ENCODE peak calls at places on chromosomes 16 and 17, in five cellular contexts. E is body of pancreas, G is right lobe of liver, B is cardiac muscle cell, A is endodermal cell. R is an unnamed sample.

GRCh38 chr17:7823581-7824001 is 10.4 kb upstream of the KDM6B start:
- DNase-seq in E (no peak), G (no peak), B (no peak), A (peak), R (no peak)

GRCh38 chr17:38730526-38731379 is 612 bp downstream of the CISD3 start:
- DNase-seq in E (peak), G (peak), B (peak), A (peak), R (peak)

GRCh38 chr17:21287703-21288449 is 3.4 kb downstream of the MAP2K3 start:
- DNase-seq in E (peak), G (peak), B (no peak), A (no peak), R (peak)

GRCh38 chr17:10316986-10317834 is 55.6 kb downstream of the MYH13 start:
- DNase-seq in E (peak), G (no peak), B (peak), A (peak), R (peak)

GRCh38 chr17:83083368-83084201 is 4.2 kb downstream of the METRNL start:
- DNase-seq in E (no peak), G (no peak), B (no peak), A (peak), R (no peak)

GRCh38 chr17:79325707-79326106 is 251.1 kb downstream of the ENGASE start:
- DNase-seq in E (no peak), G (no peak), B (peak), A (peak), R (no peak)

GRCh38 chr16:87828071-87828971 is 41.0 kb downstream of the SLC7A5 start:
- DNase-seq in E (peak), G (no peak), B (no peak), A (no peak), R (no peak)

GRCh38 chr17:7885357-7886226 is 3.0 kb upstream of the CHD3 start:
- DNase-seq in E (peak), G (peak), B (peak), A (peak), R (no peak)

GRCh38 chr16:16096161-16096857 is 127.0 kb downstream of the ABCC6 start:
- DNase-seq in E (peak), G (no peak), B (no peak), A (no peak), R (peak)

GRCh38 chr17:63859257-63859656 is 14.2 kb downstream of the CSH2 start:
- DNase-seq in E (no peak), G (no peak), B (no peak), A (no peak), R (no peak)

GRCh38 chr17:2931901-2932300 is 131.5 kb downstream of the OR1D5 start:
- DNase-seq in E (no peak), G (no peak), B (no peak), A (no peak), R (no peak)

GRCh38 chr16:28193530-28194423 is 18.0 kb downstream of the XPO6 start:
- DNase-seq in E (no peak), G (no peak), B (no peak), A (no peak), R (no peak)

GRCh38 chr17:70855401-70856054 is 686.2 kb downstream of the KCNJ2 start:
- DNase-seq in E (peak), G (peak), B (peak), A (no peak), R (no peak)

GRCh38 chr17:34639706-34640425 is 60.5 kb downstream of the TMEM132E start:
- DNase-seq in E (no peak), G (no peak), B (no peak), A (no peak), R (no peak)

GRCh38 chr17:65633988-65634387 is 72.5 kb upstream of the AXIN2 start:
- DNase-seq in E (no peak), G (no peak), B (no peak), A (no peak), R (no peak)

GRCh38 chr16:85512716-85513115 is 100.4 kb upstream of the GSE1 start:
- DNase-seq in E (no peak), G (no peak), B (no peak), A (no peak), R (no peak)

GRCh38 chr17:49935526-49936210 is 33.3 kb upstream of the DLX4 start:
- DNase-seq in E (no peak), G (no peak), B (no peak), A (no peak), R (no peak)

GRCh38 chr16:6602401-6602800 is 730.2 kb upstream of the RBFOX1 start:
- DNase-seq in E (no peak), G (no peak), B (no peak), A (no peak), R (no peak)

GRCh38 chr17:72494576-72494975 is 373.8 kb downstream of the SOX9 start:
- DNase-seq in E (no peak), G (no peak), B (no peak), A (no peak), R (no peak)

GRCh38 chr16:23496826-23497542 is 13.3 kb downstream of the GGA2 start:
- DNase-seq in E (peak), G (peak), B (no peak), A (no peak), R (no peak)

GRCh38 chr16:74501484-74502479 is 80.5 kb upstream of the CLEC18B start:
- DNase-seq in E (no peak), G (no peak), B (no peak), A (no peak), R (no peak)

GRCh38 chr16:74499114-74499513 is 77.8 kb upstream of the CLEC18B start:
- DNase-seq in E (no peak), G (no peak), B (no peak), A (no peak), R (no peak)

GRCh38 chr16:74497761-74498160 is 76.5 kb upstream of the CLEC18B start:
- DNase-seq in E (no peak), G (no peak), B (no peak), A (no peak), R (no peak)

GRCh38 chr16:74503412-74503811 is 82.1 kb upstream of the CLEC18B start:
- DNase-seq in E (no peak), G (no peak), B (no peak), A (no peak), R (no peak)

GRCh38 chr16:74500907-74501306 is 79.6 kb upstream of the CLEC18B start:
- DNase-seq in E (no peak), G (no peak), B (no peak), A (no peak), R (no peak)
- H3K27ac ChIP-seq in E (peak), G (no peak), B (peak), A (peak), R (peak)

GRCh38 chr17:78325076-78325712 is 34.7 kb downstream of the SOCS3 start:
- DNase-seq in E (no peak), G (no peak), B (no peak), A (peak), R (no peak)

GRCh38 chr17:78322858-78323455 is 36.9 kb downstream of the SOCS3 start:
- DNase-seq in E (no peak), G (no peak), B (no peak), A (no peak), R (no peak)

GRCh38 chr17:78322327-78322857 is 37.5 kb downstream of the SOCS3 start:
- DNase-seq in E (no peak), G (no peak), B (no peak), A (no peak), R (no peak)

GRCh38 chr17:78323821-78324390 is 36.0 kb downstream of the SOCS3 start:
- DNase-seq in E (no peak), G (no peak), B (no peak), A (no peak), R (no peak)

DNA sequence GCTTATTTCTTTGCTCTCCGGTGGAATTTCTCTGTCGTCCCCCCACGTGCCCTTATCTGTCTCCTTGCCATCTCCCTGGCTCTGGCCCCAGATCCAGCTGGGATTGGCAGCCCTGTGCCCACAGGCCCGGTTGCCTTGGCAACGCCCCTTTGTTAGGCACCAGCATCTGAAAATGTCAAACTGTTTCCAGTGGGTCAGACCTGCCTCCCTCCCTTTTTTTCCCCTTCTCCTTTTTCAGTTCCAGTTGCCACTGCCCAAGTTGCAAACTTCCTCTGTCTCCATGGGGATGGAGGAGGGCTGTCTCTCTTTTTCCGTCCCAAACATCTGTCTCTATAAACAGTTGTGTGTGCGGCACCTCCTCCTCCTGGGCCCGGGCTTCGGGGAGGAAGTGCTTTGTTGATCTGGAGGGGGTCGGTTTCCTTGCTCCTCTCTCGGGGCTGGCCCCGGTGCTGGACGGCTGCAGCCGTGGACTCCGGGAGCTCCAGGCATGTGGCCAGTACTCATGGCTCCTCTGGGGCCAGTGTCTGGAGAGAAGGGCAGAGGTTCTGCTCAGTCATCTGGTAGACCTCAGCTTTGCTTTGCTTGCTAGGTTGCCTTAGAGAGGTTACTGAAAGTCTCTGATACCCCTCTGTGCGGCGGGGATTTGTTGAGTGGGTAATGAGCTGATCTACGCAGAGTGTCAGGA is 35.3 kb downstream of the SOCS3 start:
- DNase-seq in E (peak), G (no peak), B (no peak), A (peak), R (no peak)
- H3K27ac ChIP-seq in E (peak), G (peak), B (peak), A (peak), R (peak)

DNA sequence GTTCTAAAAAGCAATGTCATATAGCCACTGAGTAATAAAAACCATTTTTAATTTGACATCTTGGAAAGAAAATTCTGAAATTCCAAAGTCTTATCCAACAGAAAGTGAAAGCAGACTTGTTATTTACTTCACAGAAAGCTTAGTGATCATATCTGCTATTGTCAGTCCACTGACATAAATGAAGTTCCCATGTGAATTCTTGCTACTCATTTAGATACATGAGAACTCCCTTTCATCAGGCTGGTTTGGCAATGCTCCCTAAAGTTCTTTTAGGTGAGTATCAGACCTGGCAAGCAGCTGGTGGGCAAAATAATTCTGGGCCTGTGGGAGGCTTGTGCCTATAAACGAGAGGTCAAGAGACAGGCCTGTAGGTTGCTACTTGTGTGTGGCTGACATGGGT is 23.4 kb downstream of the NME2 start:
- DNase-seq in E (no peak), G (no peak), B (no peak), A (no peak), R (no peak)
- H3K27ac ChIP-seq in E (no peak), G (no peak), B (no peak), A (no peak), R (no peak)

GRCh38 chr16:9068886-9069285 is 22.6 kb upstream of the HAPSTR1 start:
- DNase-seq in E (no peak), G (no peak), B (no peak), A (no peak), R (no peak)

GRCh38 chr16:9077001-9077809 is 14.2 kb upstream of the HAPSTR1 start:
- DNase-seq in E (no peak), G (no peak), B (no peak), A (no peak), R (no peak)

GRCh38 chr16:9075299-9076071 is 16.0 kb upstream of the HAPSTR1 start:
- DNase-seq in E (no peak), G (no peak), B (no peak), A (no peak), R (no peak)

GRCh38 chr16:9070295-9070694 is 21.1 kb upstream of the HAPSTR1 start:
- DNase-seq in E (no peak), G (no peak), B (no peak), A (no peak), R (no peak)

GRCh38 chr16:9072806-9073341 is 18.6 kb upstream of the HAPSTR1 start:
- DNase-seq in E (no peak), G (no peak), B (no peak), A (no peak), R (no peak)
- H3K27ac ChIP-seq in E (no peak), G (no peak), B (no peak), A (no peak), R (no peak)

DNA sequence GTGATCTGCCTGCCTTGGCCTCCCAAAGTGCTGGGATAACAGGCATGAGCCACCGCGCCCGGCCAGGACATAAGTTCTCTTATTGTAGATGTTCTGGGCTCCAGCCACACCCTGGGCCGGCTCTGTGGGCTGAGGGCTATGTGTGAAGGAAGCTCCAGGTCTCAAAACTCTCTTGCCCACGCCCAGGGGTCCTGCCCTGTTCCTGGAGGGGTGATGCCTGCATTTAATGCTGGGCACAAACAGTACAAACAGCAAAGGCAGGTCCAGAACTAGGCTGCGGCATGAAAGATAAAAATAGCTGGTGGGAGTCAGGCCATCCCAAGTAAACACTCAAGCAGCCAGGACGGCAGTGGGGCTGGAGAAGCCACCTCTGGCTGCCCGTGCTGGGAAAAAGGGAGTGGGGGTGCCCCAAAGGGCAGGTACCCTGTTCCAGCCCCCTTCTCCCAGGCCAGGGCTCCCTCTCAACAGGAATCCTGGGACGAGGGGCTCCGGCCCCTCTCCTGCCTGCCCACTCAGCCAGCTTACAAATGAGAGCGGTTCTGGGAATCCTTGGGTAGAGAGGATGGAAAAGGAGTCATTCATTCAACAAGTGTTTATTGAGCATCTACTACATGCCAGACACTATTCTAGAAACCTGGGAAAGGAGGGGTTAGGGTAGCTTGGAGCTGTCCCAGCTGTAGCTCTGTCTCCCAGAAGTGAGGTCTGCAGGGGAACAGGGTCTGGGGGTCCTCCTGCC is 4.6 kb downstream of the TRIM47 start:
- DNase-seq in E (no peak), G (no peak), B (no peak), A (no peak), R (no peak)
- H3K27ac ChIP-seq in E (peak), G (no peak), B (peak), A (no peak), R (peak)

DNA sequence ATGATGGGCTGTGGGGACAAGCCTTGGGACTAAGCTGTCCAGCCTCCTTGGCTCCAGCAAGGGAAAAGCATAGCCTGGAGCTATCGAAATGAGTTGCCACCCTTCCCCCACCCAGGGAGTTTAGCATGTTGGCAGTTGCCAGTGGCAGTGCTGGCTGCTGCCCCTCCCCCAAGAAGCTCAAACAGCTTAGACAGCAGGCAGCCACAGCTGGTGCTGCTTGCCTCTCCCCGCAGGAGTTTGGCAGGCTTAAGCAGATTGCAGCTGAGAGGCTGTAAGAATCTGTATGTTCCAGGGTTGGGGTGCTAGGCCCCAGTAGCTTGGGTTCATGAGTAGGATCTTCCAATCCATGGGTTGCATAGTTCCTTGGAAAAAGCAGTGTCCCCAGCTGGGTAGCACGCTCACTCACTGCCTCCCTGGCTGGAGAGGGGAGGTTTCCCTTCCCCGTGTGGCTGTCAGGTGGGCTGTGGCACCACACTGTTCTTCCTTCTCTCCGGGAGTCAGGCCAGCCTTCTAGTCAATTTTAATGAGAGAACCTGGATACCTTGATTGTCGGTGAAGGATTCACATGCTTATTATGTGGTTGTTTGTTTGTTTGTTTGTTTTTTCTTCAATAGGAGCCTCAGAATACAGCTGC is 506.1 kb downstream of the CDH11 start:
- DNase-seq in E (no peak), G (no peak), B (peak), A (peak), R (no peak)
- H3K27ac ChIP-seq in E (no peak), G (no peak), B (no peak), A (peak), R (no peak)

DNA sequence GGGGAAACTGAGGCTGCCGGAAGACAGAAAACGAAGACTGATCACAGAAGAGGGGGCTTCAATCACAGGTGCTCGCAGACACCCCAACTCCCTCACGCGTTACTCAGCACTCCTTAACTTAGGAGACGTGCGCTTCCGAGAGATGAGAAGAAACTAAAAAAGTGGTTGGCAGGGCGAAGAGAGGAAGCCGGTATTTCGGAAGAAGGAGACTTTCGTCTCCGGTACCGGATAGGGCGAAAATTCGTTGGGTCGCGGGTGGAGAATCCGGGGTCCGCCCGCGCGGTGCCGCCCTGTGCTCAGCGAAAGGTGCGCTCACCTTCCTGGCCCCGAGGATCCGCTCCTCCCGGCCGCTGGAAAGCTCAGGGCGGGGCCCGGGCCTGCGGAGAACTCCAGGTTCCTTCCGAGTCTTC is 917 bp upstream of the TBX2 start:
- DNase-seq in E (no peak), G (no peak), B (no peak), A (no peak), R (no peak)
- H3K27ac ChIP-seq in E (peak), G (peak), B (peak), A (no peak), R (peak)

GRCh38 chr17:81961554-81962498 is 839 bp upstream of the NOTUM start:
- DNase-seq in E (no peak), G (no peak), B (no peak), A (peak), R (no peak)
- H3K27ac ChIP-seq in E (no peak), G (no peak), B (no peak), A (no peak), R (no peak)